ENCODE peak calls at places on chromosomes 12 and 14, in seven cellular contexts. N is K562, C is HepG2, E is HCT116, T is GM12878, O is H1, Y is SK-N-SH. H is an unnamed sample.
A peak's percentile ranks its signal among the peaks of the same experiment; 100 is the strongest.

GRCh38 chr14:73606271-73606670 is 6.0 kb upstream of the ACOT6 start:
- DNase-seq in T (no peak), Y (no peak), C (no peak), N (no peak), O (no peak), E (no peak), H (no peak)

GRCh38 chr12:14885718-14886201 is at the start of gene MGP:
- DNase-seq in E (no peak), T (no peak), Y (no peak), O (no peak), N (no peak), C (no peak), H (no peak)

GRCh38 chr12:131816495-131816894 is 11.7 kb upstream of the MMP17 start:
- DNase-seq in O (no peak), T (no peak), Y (no peak), C (no peak), N (no peak), E (no peak), H (no peak)

GRCh38 chr12:42119085-42119633 is 25.5 kb downstream of the GXYLT1 start:
- DNase-seq in C (no peak), O (no peak), Y (no peak), N (no peak), T (no peak), E (no peak), H (no peak)

GRCh38 chr12:86744547-86745212 is 488.5 kb upstream of the MGAT4C start:
- DNase-seq in Y (no peak), E (no peak), O (no peak), C (no peak), T (no peak), N (no peak), H (no peak)

GRCh38 chr14:104656014-104656714 is 33.3 kb upstream of the INF2 start:
- DNase-seq in C (no peak), O (no peak), E (no peak), Y (peak; percentile 56), T (no peak), N (no peak), H (no peak)

GRCh38 chr12:51589060-51589459 is 2.0 kb upstream of the SCN8A start:
- DNase-seq in E (no peak), O (no peak), C (no peak), Y (no peak), N (no peak), T (no peak), H (no peak)

GRCh38 chr14:93017341-93017797 is 94.4 kb downstream of the CHGA start:
- DNase-seq in C (no peak), N (no peak), O (no peak), T (no peak), E (no peak), Y (no peak), H (no peak)

GRCh38 chr12:63403256-63403655 is 252.3 kb upstream of the AVPR1A start:
- DNase-seq in E (no peak), Y (no peak), C (no peak), T (no peak), N (no peak), O (no peak), H (no peak)

GRCh38 chr12:50488801-50489200 is 16.0 kb upstream of the DIP2B start:
- DNase-seq in T (no peak), O (no peak), C (no peak), Y (no peak), N (no peak), E (no peak), H (no peak)

GRCh38 chr12:2092890-2093289 is 40.1 kb downstream of the CACNA1C start:
- DNase-seq in C (no peak), E (no peak), N (no peak), O (no peak), Y (no peak), T (no peak), H (no peak)

DNA sequence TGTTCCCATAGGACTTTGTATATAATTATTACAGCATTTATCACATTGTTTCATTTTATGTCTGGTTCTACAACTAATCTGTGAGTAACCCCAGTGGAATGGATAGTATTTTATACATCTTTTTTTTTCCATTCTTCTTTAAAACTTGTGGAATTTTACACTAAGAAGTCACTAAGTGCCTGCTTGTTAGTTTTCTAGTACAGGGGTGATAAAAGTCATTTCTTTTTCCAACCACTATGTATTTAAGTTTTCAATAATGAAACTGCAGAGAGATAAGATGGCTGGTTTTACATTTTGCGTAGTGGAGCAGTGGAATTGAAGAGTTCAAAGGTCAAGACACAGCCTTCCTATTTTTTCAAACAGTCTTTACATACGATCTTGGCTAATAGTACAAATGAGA is 1940.2 kb upstream of the SEL1L start:
- DNase-seq in T (no peak), Y (no peak), N (no peak), O (no peak), E (no peak), C (no peak), H (no peak)
- TF ChIP-seq SIN3A in T (no peak), Y (no peak), N (no peak), O (no peak), E (no peak), C (no peak), H (no peak)

DNA sequence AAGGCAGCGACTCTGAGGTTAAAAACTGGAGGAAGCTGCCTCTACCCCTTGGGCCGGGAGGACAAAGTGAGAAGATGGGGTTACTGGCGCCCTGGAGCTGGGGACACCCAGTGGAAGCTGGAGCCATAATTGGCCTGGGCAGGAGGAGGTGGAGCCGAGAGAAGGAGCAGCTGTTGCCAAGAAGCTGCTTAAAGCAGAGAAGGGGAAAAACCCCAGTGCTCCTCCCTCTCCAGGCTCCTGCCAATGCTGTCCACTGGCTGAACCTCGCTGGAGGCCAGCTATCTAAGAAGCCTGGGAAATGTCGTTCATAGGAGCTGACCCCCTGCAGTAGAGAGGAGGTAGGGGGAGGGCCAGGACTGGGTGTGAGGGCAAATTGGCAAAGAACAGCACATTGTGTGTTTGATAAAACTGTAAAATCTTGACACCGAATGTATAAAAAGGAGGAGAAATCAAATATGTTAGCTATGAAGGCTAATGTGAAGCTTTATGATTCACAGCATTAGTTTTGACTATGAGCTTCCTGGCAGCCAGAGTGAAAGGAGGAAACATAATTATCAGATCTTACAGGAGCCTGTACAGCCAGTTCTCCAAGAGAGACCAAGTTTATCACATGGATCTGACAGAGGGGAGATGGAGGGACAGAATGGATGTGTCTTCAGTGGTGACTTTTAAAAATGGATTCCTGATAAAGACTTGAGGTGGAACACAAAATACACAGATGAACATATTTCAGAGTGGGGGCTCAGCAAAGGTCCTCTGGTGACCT is 9.5 kb downstream of the HHIPL1 start:
- DNase-seq in E (no peak), Y (no peak), O (no peak), T (no peak), N (no peak), C (no peak), H (no peak)
- H3K27ac ChIP-seq in E (no peak overlapping the region), Y (no peak overlapping the region), O (no peak overlapping the region), T (no peak overlapping the region), N (no peak overlapping the region), C (no peak overlapping the region), H (no peak overlapping the region)

GRCh38 chr14:87687338-87687876 is 305.6 kb downstream of the GALC start:
- DNase-seq in O (no peak), N (no peak), E (no peak), Y (no peak), T (no peak), C (no peak), H (no peak)

GRCh38 chr14:87691482-87691881 is 301.5 kb downstream of the GALC start:
- DNase-seq in N (no peak), E (no peak), O (no peak), C (no peak), Y (no peak), T (no peak), H (no peak)

GRCh38 chr14:87686736-87687135 is 306.2 kb downstream of the GALC start:
- DNase-seq in C (no peak), N (no peak), O (no peak), E (no peak), Y (no peak), T (no peak), H (no peak)

DNA sequence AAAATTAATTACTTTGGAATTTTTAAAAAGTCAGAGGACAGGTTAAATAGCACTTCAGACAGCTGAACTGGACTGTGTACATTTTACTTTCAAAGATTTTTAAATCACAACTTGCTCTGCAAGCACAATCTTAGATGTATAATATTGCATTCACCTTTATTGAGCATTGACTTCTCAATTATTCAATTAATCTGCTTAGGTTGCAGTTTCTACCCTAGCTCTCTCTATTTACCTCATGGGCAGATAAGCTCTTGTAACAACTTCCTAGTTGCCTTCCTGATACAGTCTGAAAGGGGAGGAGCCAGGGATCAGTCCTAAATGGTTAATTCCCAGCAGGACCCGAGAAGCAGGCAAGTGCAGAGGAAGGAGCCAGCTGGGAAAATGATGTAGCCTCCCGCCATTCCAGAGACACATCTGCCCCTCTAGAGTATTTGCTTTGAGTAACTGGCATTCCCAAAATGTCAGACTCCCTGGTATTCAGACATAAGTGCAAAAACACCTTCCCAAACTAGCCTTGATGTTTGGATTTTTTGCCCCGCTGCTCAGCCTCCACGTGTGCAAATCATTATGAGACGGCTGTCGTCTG is 302.8 kb downstream of the GALC start:
- DNase-seq in T (no peak), O (no peak), E (no peak), Y (no peak), N (no peak), C (no peak), H (no peak)
- TF ChIP-seq POLR2AphosphoS5 in T (no peak), O (no peak), E (no peak), Y (no peak), N (no peak), C (no peak), H (no peak)

GRCh38 chr12:54053625-54054441 is at the start of gene HOXC4:
- DNase-seq in N (no peak), Y (peak; percentile 86), O (no peak), E (no peak), C (no peak), T (no peak), H (no peak)

GRCh38 chr12:54055522-54055921 is 1.9 kb downstream of the HOXC4 start:
- DNase-seq in C (no peak), T (no peak), Y (no peak), E (no peak), N (no peak), O (no peak), H (no peak)

GRCh38 chr12:54052745-54053624 is 650 bp upstream of the HOXC4 start:
- DNase-seq in O (no peak), C (no peak), Y (peak; percentile 84), N (no peak), T (peak; percentile 68), E (no peak), H (no peak)

GRCh38 chr12:54056110-54056509 is 2.5 kb downstream of the HOXC4 start:
- DNase-seq in C (no peak), Y (no peak), O (no peak), T (no peak), E (no peak), N (no peak), H (no peak)

DNA sequence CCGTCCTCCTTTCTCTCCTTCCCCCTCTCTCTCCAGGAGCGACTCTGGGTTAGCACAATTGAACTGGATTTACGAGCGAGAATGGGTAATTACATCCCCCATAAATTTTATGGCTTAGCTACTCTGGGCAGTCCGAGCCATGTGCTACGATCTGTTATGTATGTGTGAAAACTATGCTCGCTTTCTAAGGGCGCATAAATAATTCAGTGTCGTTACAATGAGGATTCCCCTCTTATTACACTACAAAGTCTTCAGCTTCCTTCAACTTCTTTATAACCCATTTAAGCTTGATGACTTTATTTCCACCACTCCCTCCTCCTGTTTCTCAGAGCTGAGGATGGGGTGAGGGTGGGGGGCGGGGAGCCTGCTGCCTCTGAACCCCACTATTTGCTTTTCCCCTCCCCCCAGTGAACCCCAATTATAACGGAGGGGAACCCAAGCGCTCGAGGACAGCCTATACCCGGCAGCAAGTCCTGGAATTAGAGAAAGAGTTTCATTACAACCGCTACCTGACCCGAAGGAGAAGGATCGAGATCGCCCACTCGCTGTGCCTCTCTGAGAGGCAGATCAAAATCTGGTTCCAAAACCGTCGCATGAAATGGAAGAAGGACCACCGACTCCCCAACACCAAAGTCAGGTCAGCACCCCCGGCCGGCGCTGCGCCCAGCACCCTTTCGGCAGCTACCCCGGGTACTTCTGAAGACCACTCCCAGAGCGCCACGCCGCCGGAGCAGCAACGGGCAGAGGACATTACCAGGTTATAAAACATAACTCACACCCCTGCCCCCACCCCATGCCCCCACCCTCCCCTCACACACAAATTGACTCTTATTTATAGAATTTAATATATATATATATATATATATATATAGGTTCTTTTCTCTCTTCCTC is 1.1 kb downstream of the HOXC4 start:
- DNase-seq in C (no peak), N (no peak), T (no peak), O (no peak), E (no peak), Y (peak; percentile 60), H (no peak)
- TF ChIP-seq SIN3A in C (no peak), N (no peak), T (no peak), O (no peak), E (no peak), Y (no peak), H (no peak)